ENCODE peak calls at places on chromosomes 13 and 19, in seven cellular contexts. U is BE2C, Z is cardiac fibroblast, N is tibial nerve, M is foreskin fibroblast, I is epithelial cell of esophagus, G is AG04450. H is an unnamed sample.

GRCh38 chr19:18636183-18636968 is 452 bp upstream of the KLHL26 start:
- DNase-seq in U (peak; percentile 99), Z (peak; percentile 95), N (peak; percentile 98), M (peak; percentile 89), I (peak; percentile 99), G (peak; percentile 88), H (peak; percentile 95)

GRCh38 chr13:87107626-87108025 is 563.5 kb upstream of the SLITRK5 start:
- DNase-seq in U (no peak), Z (no peak), N (no peak), M (no peak), I (no peak), G (no peak), H (no peak)

GRCh38 chr13:110499621-110500281 is 61.8 kb downstream of the RAB20 start:
- DNase-seq in U (peak; percentile 40), Z (peak; percentile 29), N (no peak), M (peak; percentile 66), I (peak; percentile 67), G (no peak), H (no peak)

GRCh38 chr19:30968210-30968609 is 381.0 kb downstream of the TSHZ3 start:
- DNase-seq in U (no peak), Z (peak; percentile 3), N (no peak), M (no peak), I (no peak), G (no peak), H (no peak)

GRCh38 chr13:25167775-25168174 is 4.3 kb downstream of the AMER2 start:
- DNase-seq in U (no peak), Z (no peak), N (no peak), M (no peak), I (peak; percentile 9), G (no peak), H (no peak)

GRCh38 chr19:16446108-16447014 is 25.4 kb downstream of the EPS15L1 start:
- DNase-seq in U (no peak), Z (no peak), N (no peak), M (no peak), I (no peak), G (no peak), H (no peak)

GRCh38 chr13:43879323-43880181 is at the start of the genes CCDC122 and LACC1:
- DNase-seq in U (peak; percentile 79), Z (peak; percentile 83), N (peak; percentile 48), M (peak; percentile 85), I (peak; percentile 93), G (peak; percentile 54), H (peak; percentile 67)

GRCh38 chr19:22605275-22606211 is 28.6 kb upstream of the ZNF492 start:
- DNase-seq in U (no peak), Z (no peak), N (no peak), M (no peak), I (no peak), G (no peak), H (no peak)

GRCh38 chr19:17601683-17602082 is 46.2 kb downstream of the COLGALT1 start:
- DNase-seq in U (no peak), Z (no peak), N (no peak), M (no peak), I (no peak), G (no peak), H (no peak)

GRCh38 chr19:22517496-22518411 is 95.6 kb upstream of the ZNF98 start:
- DNase-seq in U (no peak), Z (no peak), N (no peak), M (no peak), I (no peak), G (no peak), H (no peak)

GRCh38 chr19:55385236-55385748 is 440 bp upstream of the RPL28 start:
- DNase-seq in U (peak; percentile 96), Z (peak; percentile 98), N (peak; percentile 98), M (peak; percentile 91), I (peak; percentile 97), G (peak; percentile 87), H (peak; percentile 89)

GRCh38 chr19:3655402-3656072 is 28.9 kb upstream of the CACTIN start:
- DNase-seq in U (peak; percentile 44), Z (peak; percentile 91), N (no peak), M (peak; percentile 99), I (peak; percentile 83), G (peak; percentile 87), H (peak; percentile 82)

GRCh38 chr19:30226464-30227070 is 145.6 kb upstream of the ZNF536 start:
- DNase-seq in U (peak; percentile 73), Z (no peak), N (no peak), M (no peak), I (no peak), G (no peak), H (peak; percentile 35)

GRCh38 chr19:38951187-38951586 is 20.4 kb downstream of the MRPS12 start:
- DNase-seq in U (no peak), Z (no peak), N (no peak), M (no peak), I (no peak), G (no peak), H (no peak)

GRCh38 chr19:39047076-39047475 is 14.7 kb upstream of the FBXO27 start:
- DNase-seq in U (no peak), Z (no peak), N (no peak), M (no peak), I (no peak), G (no peak), H (no peak)

GRCh38 chr13:28535734-28536133 is 40.8 kb upstream of the FLT1 start:
- DNase-seq in U (no peak), Z (no peak), N (no peak), M (no peak), I (no peak), G (no peak), H (no peak)

GRCh38 chr13:94073006-94073744 is 406.3 kb downstream of the DCT start:
- DNase-seq in U (no peak), Z (peak; percentile 66), N (no peak), M (peak; percentile 78), I (no peak), G (peak; percentile 68), H (no peak)

GRCh38 chr13:20940083-20940482 is 37.5 kb upstream of the XPO4 start:
- DNase-seq in U (no peak), Z (peak; percentile 49), N (no peak), M (peak; percentile 19), I (peak; percentile 47), G (peak; percentile 4), H (no peak)

GRCh38 chr13:96817336-96817941 is 176.8 kb downstream of the OXGR1 start:
- DNase-seq in U (no peak), Z (peak; percentile 66), N (no peak), M (no peak), I (peak; percentile 34), G (no peak), H (no peak)

GRCh38 chr19:4803736-4804695 is 12.5 kb downstream of the FEM1A start:
- DNase-seq in U (peak; percentile 84), Z (no peak), N (no peak), M (no peak), I (peak; percentile 53), G (no peak), H (peak; percentile 62)

GRCh38 chr19:42287017-42287825 is 14.7 kb upstream of the PRR19 start:
- DNase-seq in U (no peak), Z (no peak), N (no peak), M (no peak), I (no peak), G (no peak), H (no peak)

GRCh38 chr13:71866173-71867091 is 572 bp downstream of the DACH1 start:
- DNase-seq in U (peak; percentile 60), Z (no peak), N (no peak), M (no peak), I (peak; percentile 30), G (no peak), H (peak; percentile 4)

GRCh38 chr19:28705008-28705407 is 507.9 kb downstream of the UQCRFS1 start:
- DNase-seq in U (no peak), Z (peak; percentile 95), N (no peak), M (peak; percentile 75), I (peak; percentile 65), G (peak; percentile 21), H (no peak)
- TF ChIP-seq CTCF in U (no peak), Z (peak; percentile 67), N (no peak), M (peak; percentile 58), I (no peak), G (peak; percentile 54), H (no peak)

GRCh38 chr19:11549386-11549953 is 9.6 kb downstream of the ELOF1 start:
- DNase-seq in U (no peak), Z (no peak), N (no peak), M (no peak), I (no peak), G (no peak), H (no peak)

GRCh38 chr19:11550265-11550664 is 8.8 kb downstream of the ELOF1 start:
- DNase-seq in U (no peak), Z (no peak), N (no peak), M (no peak), I (no peak), G (no peak), H (no peak)

GRCh38 chr19:11552666-11553372 is 6.2 kb downstream of the ELOF1 start:
- DNase-seq in U (no peak), Z (no peak), N (no peak), M (no peak), I (no peak), G (no peak), H (no peak)

GRCh38 chr19:11554160-11554559 is 4.9 kb downstream of the ELOF1 start:
- DNase-seq in U (no peak), Z (no peak), N (no peak), M (no peak), I (no peak), G (no peak), H (no peak)

GRCh38 chr19:11551603-11552235 is 7.3 kb downstream of the ELOF1 start:
- DNase-seq in U (peak; percentile 63), Z (peak; percentile 20), N (no peak), M (no peak), I (no peak), G (no peak), H (no peak)
- TF ChIP-seq CTCF in U (peak; percentile 64), Z (peak; percentile 44), N (no peak), M (peak; percentile 14), I (no peak), G (peak; percentile 48), H (no peak)

DNA sequence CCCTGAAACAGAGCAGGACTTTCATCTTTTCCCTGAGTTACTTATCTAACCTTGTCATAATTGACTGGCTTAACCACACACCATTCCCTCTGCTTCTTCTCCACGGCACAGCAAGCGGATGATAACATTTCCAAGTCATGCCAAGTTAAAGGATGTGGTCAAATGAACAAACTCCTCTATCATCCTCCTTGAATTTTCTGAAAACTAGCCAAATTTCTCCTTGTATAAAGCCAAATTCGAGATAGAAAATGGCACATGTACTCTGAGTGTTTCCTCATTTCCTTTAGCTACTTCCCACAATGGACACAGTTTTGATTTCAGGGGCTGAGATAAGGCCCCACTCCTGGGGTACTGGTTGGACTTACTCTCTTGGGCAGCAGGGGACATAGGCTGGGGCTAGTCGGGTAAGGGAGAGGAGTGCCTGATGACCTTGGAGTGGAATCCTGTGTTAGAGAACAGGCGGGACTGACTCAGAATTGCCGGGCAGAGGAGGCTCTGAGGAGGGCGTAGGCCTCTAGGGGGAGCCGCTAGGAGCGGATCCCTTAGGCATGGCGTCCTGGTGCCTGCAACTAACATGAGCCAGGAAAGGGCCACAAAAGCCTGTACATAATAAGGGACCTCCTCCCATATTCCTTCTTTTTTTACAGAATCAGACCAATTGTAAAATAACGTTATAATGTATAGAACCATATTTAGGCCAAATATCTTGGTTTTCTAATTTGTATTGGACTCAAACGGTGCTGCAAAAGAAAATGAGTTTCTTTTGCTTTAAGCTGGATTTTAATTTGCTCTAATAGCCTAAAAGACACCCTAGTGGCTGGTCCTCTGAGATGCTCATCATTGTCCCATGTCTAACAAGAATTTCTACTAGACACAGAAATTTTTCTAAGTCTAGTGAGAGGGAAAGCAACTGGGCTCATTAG is 20.4 kb upstream of the TMTC4 start:
- DNase-seq in U (peak; percentile 69), Z (peak; percentile 76), N (no peak), M (peak; percentile 25), I (peak; percentile 37), G (no peak), H (no peak)
- TF ChIP-seq CTCF in U (peak; percentile 81), Z (peak; percentile 83), N (no peak), M (peak; percentile 43), I (peak; percentile 45), G (peak; percentile 71), H (no peak)

GRCh38 chr19:13847033-13847899 is 29.7 kb upstream of the NANOS3 start:
- DNase-seq in U (peak; percentile 95), Z (peak; percentile 95), N (peak; percentile 88), M (peak; percentile 95), I (peak; percentile 89), G (peak; percentile 82), H (peak; percentile 81)
- TF ChIP-seq CTCF in U (peak; percentile 26), Z (no peak), N (peak; percentile 33), M (no peak), I (no peak), G (no peak), H (no peak)